ENCODE peak calls at places on chromosomes 1 and 21, in seven cellular contexts. D is effector CD4-positive, alpha-beta T cell; P is sciatic nerve; S is GM23248; W is NCI-H1694; H is MV-4-11; O is C1 segment of cervical spinal cord. X is an unnamed sample.

GRCh38 chr1:46488343-46489168 is 1.1 kb upstream of the DMBX1 start:
- DNase-seq in D (no peak), P (no peak), S (peak), W (no peak), H (peak), O (no peak), X (no peak)

GRCh38 chr1:167750641-167751040 is 28.9 kb downstream of the MPZL1 start:
- DNase-seq in D (no peak), P (no peak), S (no peak), W (no peak), H (no peak), O (no peak), X (no peak)

GRCh38 chr1:19622204-19622603 is 21.9 kb upstream of the NBL1 start:
- DNase-seq in D (no peak), P (no peak), S (peak), W (no peak), H (no peak), O (no peak), X (no peak)

GRCh38 chr1:172826096-172826741 is 167.3 kb downstream of the FASLG start:
- DNase-seq in D (no peak), P (no peak), S (peak), W (no peak), H (peak), O (peak), X (peak)

GRCh38 chr1:61638296-61638695 is 86.6 kb downstream of the TM2D1 start:
- DNase-seq in D (no peak), P (no peak), S (peak), W (no peak), H (no peak), O (no peak), X (no peak)

GRCh38 chr1:117312453-117313138 is 54.7 kb upstream of the MAN1A2 start:
- DNase-seq in D (no peak), P (no peak), S (peak), W (no peak), H (peak), O (no peak), X (no peak)

GRCh38 chr21:44657635-44658183 is at the start of gene KRTAP12-3:
- DNase-seq in D (peak), P (peak), S (no peak), W (peak), H (peak), O (no peak), X (no peak)

GRCh38 chr1:233647083-233647482 is 33.2 kb downstream of the KCNK1 start:
- DNase-seq in D (no peak), P (no peak), S (peak), W (no peak), H (no peak), O (no peak), X (no peak)

GRCh38 chr1:42056460-42056859 is 96.8 kb upstream of the GUCA2B start:
- DNase-seq in D (no peak), P (no peak), S (no peak), W (no peak), H (no peak), O (no peak), X (no peak)

GRCh38 chr1:114107474-114108175 is 46.0 kb downstream of the SYT6 start:
- DNase-seq in D (no peak), P (no peak), S (no peak), W (no peak), H (no peak), O (no peak), X (no peak)

GRCh38 chr1:20095564-20096434 is 23.5 kb downstream of the PLA2G2D start:
- DNase-seq in D (no peak), P (no peak), S (no peak), W (no peak), H (peak), O (no peak), X (no peak)

GRCh38 chr1:3483801-3484444 is 29.5 kb downstream of the ARHGEF16 start:
- DNase-seq in D (peak), P (no peak), S (peak), W (peak), H (no peak), O (peak), X (no peak)

GRCh38 chr1:24255226-24255625 is 63.9 kb upstream of the GRHL3 start:
- DNase-seq in D (no peak), P (no peak), S (no peak), W (no peak), H (no peak), O (no peak), X (no peak)

GRCh38 chr1:115647000-115647399 is 5.2 kb downstream of the VANGL1 start:
- DNase-seq in D (no peak), P (no peak), S (no peak), W (no peak), H (no peak), O (no peak), X (no peak)

GRCh38 chr1:185450917-185451316 is 133.9 kb upstream of the IVNS1ABP start:
- DNase-seq in D (no peak), P (no peak), S (no peak), W (no peak), H (no peak), O (no peak), X (no peak)

GRCh38 chr1:41109316-41110263 is 88.1 kb upstream of the SLFNL1 start:
- DNase-seq in D (no peak), P (no peak), S (peak), W (no peak), H (peak), O (no peak), X (no peak)

GRCh38 chr1:26862781-26863676 is at the start of gene SFN:
- DNase-seq in D (peak), P (no peak), S (no peak), W (no peak), H (peak), O (no peak), X (peak)

GRCh38 chr1:35883681-35884155 is 709 bp downstream of the AGO1 start:
- DNase-seq in D (peak), P (peak), S (peak), W (peak), H (no peak), O (peak), X (peak)

X was measured in NCI-H774.